ENCODE peak calls at places on chromosomes 12 and 14, in ten cellular contexts. M is cardiac muscle cell; U is GM04504; J is stimulated activated CD8-positive, alpha-beta memory T cell treated with anti-CD3 and anti-CD28 coated beads, Interleukin-4, amount 100 ng/mL, for 4 hours; N is COR-L47; L is SW480; W is upper lobe of right lung; V is T-helper 1 cell; G is astrocyte; P is CD4-positive, alpha-beta memory T cell. K is an unnamed sample.

GRCh38 chr14:59897757-59898383 is 22.1 kb upstream of the LRRC9 start:
- DNase-seq in M (peak; percentile 59), V (no peak), N (peak; percentile 35), W (no peak), G (peak; percentile 4), L (peak; percentile 34), U (no peak), J (no peak), P (no peak), K (no peak)

GRCh38 chr14:25150934-25151790 is 101.2 kb upstream of the STXBP6 start:
- DNase-seq in J (no peak), L (peak; percentile 75), N (peak; percentile 53), U (peak; percentile 6), V (peak; percentile 8), M (peak; percentile 73), W (no peak), P (no peak), G (peak; percentile 74), K (peak; percentile 52)

GRCh38 chr12:131852551-131853299 is 24.5 kb downstream of the MMP17 start:
- DNase-seq in W (no peak), U (no peak), P (no peak), V (no peak), L (no peak), G (no peak), J (no peak), M (no peak), N (no peak), K (no peak)

GRCh38 chr14:101224356-101225115 is 321.0 kb upstream of the RTL1 start:
- DNase-seq in U (no peak), J (no peak), P (no peak), G (no peak), V (no peak), M (no peak), N (no peak), L (no peak), W (no peak), K (no peak)

GRCh38 chr14:52434955-52435354 is 117.3 kb downstream of the TXNDC16 start:
- DNase-seq in J (no peak), U (no peak), V (no peak), L (no peak), P (no peak), N (no peak), M (no peak), W (no peak), G (no peak), K (no peak)

GRCh38 chr12:5200276-5201087 is 156.8 kb downstream of the KCNA5 start:
- DNase-seq in U (no peak), N (peak; percentile 39), W (peak; percentile 70), V (no peak), P (no peak), J (no peak), L (peak; percentile 57), M (peak; percentile 84), G (no peak), K (no peak)

GRCh38 chr12:88519802-88520435 is 60.4 kb downstream of the KITLG start:
- DNase-seq in N (no peak), M (peak; percentile 42), P (no peak), U (no peak), G (peak; percentile 65), V (no peak), L (no peak), J (no peak), W (no peak), K (no peak)

GRCh38 chr12:122094261-122094734 is 15.7 kb downstream of the MLXIP start:
- DNase-seq in N (no peak), M (no peak), W (no peak), U (no peak), P (no peak), V (no peak), J (no peak), L (no peak), G (no peak), K (no peak)

GRCh38 chr12:68158427-68158826 is 1.1 kb downstream of the IFNG start:
- DNase-seq in P (peak; percentile 53), L (peak; percentile 14), M (peak; percentile 28), N (peak; percentile 14), W (no peak), V (peak; percentile 79), G (no peak), U (peak; percentile 1), J (no peak), K (no peak)

GRCh38 chr14:88452231-88452630 is 66.8 kb downstream of the SPATA7 start:
- DNase-seq in V (no peak), L (no peak), N (no peak), G (no peak), W (no peak), J (no peak), M (no peak), P (no peak), U (no peak), K (no peak)

GRCh38 chr12:64735447-64735846 is 23.8 kb downstream of the GNS start:
- DNase-seq in G (no peak), V (no peak), N (no peak), J (no peak), M (no peak), U (no peak), L (no peak), P (no peak), W (no peak), K (no peak)

GRCh38 chr12:124302241-124302806 is 7.4 kb downstream of the RFLNA start:
- DNase-seq in V (no peak), G (no peak), W (no peak), U (no peak), L (no peak), M (no peak), P (no peak), N (no peak), J (no peak), K (no peak)

GRCh38 chr14:94164685-94165431 is 9.3 kb upstream of the PPP4R4 start:
- DNase-seq in L (no peak), U (no peak), V (no peak), J (no peak), W (peak; percentile 59), N (peak; percentile 64), M (no peak), P (no peak), G (no peak), K (no peak)

GRCh38 chr12:104272938-104273337 is 30.6 kb upstream of the EID3 start:
- DNase-seq in P (no peak), W (no peak), V (no peak), L (no peak), J (no peak), M (no peak), N (no peak), G (no peak), U (no peak), K (no peak)

GRCh38 chr12:53602176-53602942 is 23.8 kb downstream of the ATF7 start:
- DNase-seq in V (no peak), J (no peak), N (no peak), L (no peak), G (no peak), M (no peak), W (no peak), P (no peak), U (no peak), K (no peak)

GRCh38 chr14:61322799-61323290 is 1.5 kb downstream of the PRKCH start:
- DNase-seq in N (no peak), U (no peak), W (no peak), G (no peak), L (peak; percentile 61), P (peak; percentile 56), M (peak; percentile 18), J (no peak), V (no peak), K (no peak)

GRCh38 chr14:61889914-61890351 is 127.7 kb downstream of the SNAPC1 start:
- DNase-seq in G (no peak), V (peak; percentile 84), P (peak; percentile 22), J (no peak), M (no peak), N (no peak), L (no peak), U (no peak), W (no peak), K (no peak)

GRCh38 chr12:47397664-47398281 is 308.1 kb downstream of the RPAP3 start:
- DNase-seq in J (no peak), V (peak; percentile 75), P (peak; percentile 60), L (peak; percentile 39), M (no peak), W (no peak), N (peak; percentile 35), U (peak; percentile 43), G (peak; percentile 74), K (peak; percentile 58)